ENCODE peak calls at places on chromosomes 16 and 17, in five cellular contexts. B, O, X, N and M are unnamed samples.
A peak's percentile ranks its signal among the peaks of the same experiment; 100 is the strongest.

GRCh38 chr17:27496005-27496404 is 39.8 kb downstream of the KSR1 start:
- DNase-seq in B (no peak), O (no peak), X (no peak), N (no peak), M (no peak)

GRCh38 chr17:42403150-42403549 is 14.9 kb upstream of the STAT3 start:
- DNase-seq in B (no peak), O (no peak), X (peak; percentile 68), N (no peak), M (no peak)

GRCh38 chr16:11914759-11915643 is 755 bp downstream of the GSPT1 start:
- DNase-seq in B (peak; percentile 34), O (peak; percentile 28), X (peak; percentile 63), N (no peak), M (peak; percentile 30)

GRCh38 chr16:84555418-84556196 is 51.1 kb upstream of the MEAK7 start:
- DNase-seq in B (no peak), O (no peak), X (peak; percentile 60), N (no peak), M (no peak)

GRCh38 chr16:68062910-68063393 is 22.2 kb upstream of the NFATC3 start:
- DNase-seq in B (no peak), O (no peak), X (no peak), N (no peak), M (no peak)

GRCh38 chr17:48335858-48336500 is 94.0 kb downstream of the SKAP1 start:
- DNase-seq in B (peak; percentile 68), O (peak; percentile 71), X (peak; percentile 51), N (peak; percentile 26), M (no peak)

GRCh38 chr17:30248786-30249185 is 13.3 kb upstream of the SLC6A4 start:
- DNase-seq in B (no peak), O (no peak), X (no peak), N (no peak), M (no peak)

GRCh38 chr17:76967762-76968161 is 99.6 kb downstream of the MGAT5B start:
- DNase-seq in B (no peak), O (no peak), X (no peak), N (no peak), M (no peak)

GRCh38 chr17:78031435-78031834 is 72.9 kb downstream of the TNRC6C start:
- DNase-seq in B (no peak), O (no peak), X (no peak), N (no peak), M (no peak)

GRCh38 chr16:83136419-83136818 is 509.6 kb downstream of the CDH13 start:
- DNase-seq in B (no peak), O (no peak), X (no peak), N (no peak), M (no peak)

GRCh38 chr17:82942166-82943130 is 102.6 kb upstream of the ZNF750 start:
- DNase-seq in B (no peak), O (no peak), X (no peak), N (no peak), M (no peak)

GRCh38 chr17:156094-156621 is 18.8 kb downstream of the SCGB1C2 start:
- DNase-seq in B (no peak), O (no peak), X (no peak), N (no peak), M (no peak)

GRCh38 chr16:84617068-84617630 is 729 bp downstream of the COTL1 start:
- DNase-seq in B (no peak), O (no peak), X (peak; percentile 30), N (no peak), M (no peak)

GRCh38 chr16:63577891-63578290 is 1541.7 kb upstream of the CDH8 start:
- DNase-seq in B (no peak), O (no peak), X (no peak), N (no peak), M (no peak)

GRCh38 chr17:36512641-36513040 is 22.0 kb downstream of the MYO19 start:
- DNase-seq in B (no peak), O (no peak), X (no peak), N (no peak), M (no peak)

GRCh38 chr17:68356520-68356919 is 65.2 kb downstream of the ARSG start:
- DNase-seq in B (no peak), O (no peak), X (no peak), N (no peak), M (no peak)

GRCh38 chr17:33778505-33779398 is 476.3 kb upstream of the CCL2 start:
- DNase-seq in B (peak; percentile 77), O (peak; percentile 69), X (peak; percentile 65), N (peak; percentile 45), M (peak; percentile 74)

GRCh38 chr17:55212880-55213279 is 51.9 kb upstream of the HLF start:
- DNase-seq in B (no peak), O (no peak), X (no peak), N (no peak), M (no peak)

GRCh38 chr16:48014349-48015135 is 141.3 kb downstream of the ABCC12 start:
- DNase-seq in B (peak; percentile 15), O (peak; percentile 57), X (peak; percentile 52), N (peak; percentile 20), M (no peak)

GRCh38 chr17:79568661-79569060 is 42.2 kb downstream of the RBFOX3 start:
- DNase-seq in B (no peak), O (no peak), X (no peak), N (no peak), M (no peak)

GRCh38 chr17:65564793-65565192 is 3.3 kb upstream of the AXIN2 start:
- DNase-seq in B (no peak), O (peak; percentile 40), X (peak; percentile 52), N (no peak), M (peak; percentile 67)

GRCh38 chr16:67435758-67436164 is 4.8 kb downstream of the HSD11B2 start:
- DNase-seq in B (no peak), O (no peak), X (peak; percentile 19), N (no peak), M (no peak)

GRCh38 chr17:11935734-11936406 is 61.4 kb downstream of the ZNF18 start:
- DNase-seq in B (peak; percentile 72), O (peak; percentile 33), X (peak; percentile 69), N (no peak), M (peak; percentile 18)

GRCh38 chr17:77319211-77320031 is 178.7 kb downstream of the SEC14L1 start:
- DNase-seq in B (peak; percentile 93), O (peak; percentile 86), X (peak; percentile 29), N (no peak), M (peak; percentile 87)

GRCh38 chr17:4947411-4948165 is 742 bp downstream of the PFN1 start:
- DNase-seq in B (peak; percentile 76), O (peak; percentile 53), X (peak; percentile 81), N (no peak), M (peak; percentile 62)

GRCh38 chr16:72425571-72426341 is 253.8 kb upstream of the PMFBP1 start:
- DNase-seq in B (no peak), O (no peak), X (no peak), N (no peak), M (no peak)

GRCh38 chr16:27328937-27329336 is 15.2 kb downstream of the IL4R start:
- DNase-seq in B (no peak), O (no peak), X (no peak), N (no peak), M (no peak)

GRCh38 chr16:78503501-78504110 is 404.2 kb downstream of the WWOX start:
- DNase-seq in B (peak; percentile 62), O (peak; percentile 11), X (peak; percentile 81), N (no peak), M (peak; percentile 76)

GRCh38 chr17:73293480-73293911 is 18.3 kb downstream of the CDC42EP4 start:
- DNase-seq in B (peak; percentile 36), O (peak; percentile 91), X (no peak), N (no peak), M (no peak)

GRCh38 chr17:9273334-9274118 is 252.2 kb downstream of the NTN1 start:
- DNase-seq in B (no peak), O (peak; percentile 52), X (no peak), N (peak; percentile 43), M (no peak)

GRCh38 chr17:9173386-9173983 is 152.2 kb downstream of the NTN1 start:
- DNase-seq in B (no peak), O (no peak), X (no peak), N (no peak), M (no peak)

GRCh38 chr17:43803758-43804157 is 23.5 kb downstream of the CFAP97D1 start:
- DNase-seq in B (no peak), O (peak; percentile 14), X (no peak), N (no peak), M (peak; percentile 78)

GRCh38 chr17:68591583-68591982 is 9.6 kb downstream of the FAM20A start:
- DNase-seq in B (no peak), O (no peak), X (peak; percentile 38), N (no peak), M (no peak)

DNA sequence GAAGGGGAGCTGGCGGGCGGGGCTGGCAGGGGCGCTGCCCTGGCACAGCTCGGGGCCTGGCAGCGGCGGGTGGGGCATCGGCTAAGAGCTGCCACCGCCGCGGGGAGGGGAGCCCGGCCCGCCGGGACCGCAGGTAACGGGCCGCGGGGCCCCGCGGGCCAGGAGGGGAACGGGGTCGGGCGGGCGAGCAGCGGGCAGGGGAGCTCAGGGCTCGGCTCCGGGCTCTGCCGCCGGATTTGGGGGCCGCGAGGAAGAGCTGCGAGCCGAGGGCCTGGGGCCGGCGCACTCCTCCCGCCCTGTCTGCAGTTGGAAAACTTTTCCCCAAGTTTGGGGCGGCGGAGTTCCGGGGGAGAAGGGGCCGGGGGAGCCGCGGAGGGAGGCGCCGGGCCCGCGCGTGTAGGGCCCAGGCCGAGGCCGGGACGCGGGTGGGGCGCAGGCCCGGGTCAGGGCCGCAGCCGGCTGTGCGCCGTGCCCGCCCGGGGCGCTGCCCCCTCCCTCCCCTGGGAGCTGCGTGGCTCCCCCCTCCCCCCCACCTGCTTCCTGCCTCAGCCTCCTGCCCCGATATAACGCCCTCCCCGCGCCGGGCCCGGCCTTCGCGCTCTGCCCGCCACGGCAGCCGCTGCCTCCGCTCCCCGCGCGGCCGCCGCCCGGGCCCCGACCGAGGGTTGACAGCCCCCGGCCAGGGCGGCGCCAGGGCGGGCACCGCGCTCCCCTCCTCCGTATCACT is 754 bp downstream of the HIC1 start:
- DNase-seq in B (no peak), O (peak; percentile 55), X (no peak), N (no peak), M (no peak)
- H3K4me3 ChIP-seq in B (peak overlapping the region; percentile 50), O (peak overlapping the region; percentile 75), X (peak overlapping the region; percentile 42), N (peak overlapping the region; percentile 72), M (no peak overlapping the region)

DNA sequence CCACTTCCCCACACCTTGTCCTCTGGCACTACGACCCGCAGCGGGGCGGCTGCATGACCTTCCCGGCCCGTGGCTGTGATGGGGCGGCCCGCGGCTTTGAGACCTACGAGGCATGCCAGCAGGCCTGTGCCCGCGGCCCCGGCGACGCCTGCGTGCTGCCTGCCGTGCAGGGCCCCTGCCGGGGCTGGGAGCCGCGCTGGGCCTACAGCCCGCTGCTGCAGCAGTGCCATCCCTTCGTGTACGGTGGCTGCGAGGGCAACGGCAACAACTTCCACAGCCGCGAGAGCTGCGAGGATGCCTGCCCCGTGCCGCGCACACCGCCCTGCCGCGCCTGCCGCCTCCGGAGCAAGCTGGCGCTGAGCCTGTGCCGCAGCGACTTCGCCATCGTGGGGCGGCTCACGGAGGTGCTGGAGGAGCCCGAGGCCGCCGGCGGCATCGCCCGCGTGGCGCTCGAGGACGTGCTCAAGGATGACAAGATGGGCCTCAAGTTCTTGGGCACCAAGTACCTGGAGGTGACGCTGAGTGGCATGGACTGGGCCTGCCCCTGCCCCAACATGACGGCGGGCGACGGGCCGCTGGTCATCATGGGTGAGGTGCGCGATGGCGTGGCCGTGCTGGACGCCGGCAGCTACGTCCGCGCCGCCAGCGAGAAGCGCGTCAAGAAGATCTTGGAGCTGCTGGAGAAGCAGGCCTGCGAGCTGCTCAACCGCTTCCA is 2.6 kb downstream of the METTL26 start:
- DNase-seq in B (no peak), O (no peak), X (no peak), N (no peak), M (no peak)
- H3K27ac ChIP-seq in B (no peak overlapping the region), O (no peak overlapping the region), X (no peak overlapping the region), N (no peak overlapping the region), M (no peak overlapping the region)

GRCh38 chr16:30070490-30070889 is 4.9 kb downstream of the ALDOA start:
- DNase-seq in B (no peak), O (no peak), X (no peak), N (no peak), M (no peak)
- H3K4me3 ChIP-seq in B (no peak overlapping the region), O (no peak overlapping the region), X (no peak overlapping the region), N (no peak overlapping the region), M (no peak overlapping the region)

GRCh38 chr16:2969545-2970521 is 685 bp downstream of the PAQR4 start:
- DNase-seq in B (peak; percentile 77), O (peak; percentile 49), X (peak; percentile 85), N (peak; percentile 7), M (peak; percentile 84)
- H3K27ac ChIP-seq in B (peak overlapping the region; percentile 84), O (peak overlapping the region; percentile 17), X (no peak overlapping the region), N (no peak overlapping the region), M (peak overlapping the region; percentile 66)